ENCODE peak calls at places on chromosomes 11 and 22, in eight cellular contexts. O is neuronal stem cell, U is dorsolateral prefrontal cortex, V is HS-5, K is non-pigmented ciliary epithelial cell, Y is LHCN-M2, M is nephron progenitor cell, R is ovary. X is an unnamed sample.

GRCh38 chr11:109994896-109995295 is 98.3 kb upstream of the ZC3H12C start:
- DNase-seq in O (no peak), U (no peak), V (no peak), K (no peak), Y (no peak), M (no peak), R (no peak), X (no peak)

GRCh38 chr11:129985823-129986222 is 16.8 kb downstream of the PRDM10 start:
- DNase-seq in O (no peak), U (no peak), V (no peak), K (no peak), Y (no peak), M (no peak), R (no peak), X (no peak)

GRCh38 chr11:62689421-62690183 is at the start of gene LRRN4CL:
- DNase-seq in O (no peak), U (peak), V (peak), K (no peak), Y (peak), M (no peak), R (peak), X (peak)

GRCh38 chr11:65575568-65576231 is at the start of gene EHBP1L1:
- DNase-seq in O (no peak), U (no peak), V (no peak), K (no peak), Y (no peak), M (peak), R (peak), X (no peak)

GRCh38 chr22:25362215-25362882 is 142.9 kb downstream of the CRYBB2 start:
- DNase-seq in O (peak), U (peak), V (peak), K (peak), Y (peak), M (peak), R (peak), X (peak)

GRCh38 chr11:46745995-46746394 is 27.0 kb downstream of the F2 start:
- DNase-seq in O (no peak), U (no peak), V (no peak), K (no peak), Y (no peak), M (no peak), R (no peak), X (no peak)

GRCh38 chr11:65227879-65228278 is 33.9 kb upstream of the POLA2 start:
- DNase-seq in O (no peak), U (no peak), V (no peak), K (no peak), Y (no peak), M (no peak), R (no peak), X (no peak)

GRCh38 chr11:35247428-35247827 is 108.5 kb downstream of the CD44 start:
- DNase-seq in O (no peak), U (no peak), V (no peak), K (no peak), Y (no peak), M (no peak), R (no peak), X (no peak)

GRCh38 chr22:27170491-27170890 is 513.1 kb downstream of the MIAT start:
- DNase-seq in O (no peak), U (no peak), V (peak), K (peak), Y (peak), M (peak), R (peak), X (peak)

GRCh38 chr11:35321111-35321510 is 98.2 kb downstream of the SLC1A2 start:
- DNase-seq in O (no peak), U (no peak), V (no peak), K (no peak), Y (no peak), M (no peak), R (no peak), X (no peak)

GRCh38 chr22:33917744-33918406 is 2.4 kb downstream of the LARGE1 start:
- DNase-seq in O (no peak), U (no peak), V (no peak), K (no peak), Y (peak), M (peak), R (no peak), X (no peak)

GRCh38 chr11:134445601-134446325 is 33.7 kb upstream of the B3GAT1 start:
- DNase-seq in O (no peak), U (no peak), V (no peak), K (no peak), Y (no peak), M (no peak), R (no peak), X (no peak)

GRCh38 chr11:8719260-8720190 is 36.9 kb downstream of the RPL27A start:
- DNase-seq in O (no peak), U (no peak), V (peak), K (peak), Y (peak), M (no peak), R (peak), X (peak)

GRCh38 chr22:30650508-30651116 is 15.0 kb downstream of the SLC35E4 start:
- DNase-seq in O (no peak), U (peak), V (no peak), K (no peak), Y (no peak), M (no peak), R (no peak), X (no peak)

GRCh38 chr22:48096846-48097665 is 1334.6 kb downstream of the TBC1D22A start:
- DNase-seq in O (no peak), U (no peak), V (no peak), K (no peak), Y (no peak), M (no peak), R (no peak), X (no peak)

GRCh38 chr22:27409299-27409698 is 392.3 kb downstream of the MN1 start:
- DNase-seq in O (no peak), U (no peak), V (no peak), K (no peak), Y (peak), M (no peak), R (no peak), X (no peak)

GRCh38 chr22:37496651-37497599 is 10.7 kb upstream of the MFNG start:
- DNase-seq in O (no peak), U (no peak), V (peak), K (peak), Y (peak), M (no peak), R (no peak), X (peak)

GRCh38 chr11:70751142-70751734 is 352.9 kb downstream of the CTTN start:
- DNase-seq in O (no peak), U (no peak), V (no peak), K (no peak), Y (peak), M (no peak), R (no peak), X (no peak)

GRCh38 chr11:95515379-95515778 is 274.2 kb downstream of the FAM76B start:
- DNase-seq in O (no peak), U (no peak), V (no peak), K (no peak), Y (no peak), M (no peak), R (no peak), X (no peak)

GRCh38 chr22:48438791-48439559 is 1388.7 kb downstream of the BRD1 start:
- DNase-seq in O (no peak), U (no peak), V (no peak), K (no peak), Y (no peak), M (no peak), R (no peak), X (no peak)

GRCh38 chr22:40452730-40453487 is 82.5 kb downstream of the SGSM3 start:
- DNase-seq in O (no peak), U (no peak), V (no peak), K (no peak), Y (no peak), M (no peak), R (no peak), X (no peak)

GRCh38 chr22:41619979-41620645 is 731 bp downstream of the DESI1 start:
- DNase-seq in O (peak), U (peak), V (no peak), K (no peak), Y (no peak), M (peak), R (peak), X (no peak)

GRCh38 chr11:17544181-17544622 is at the start of gene USH1C:
- DNase-seq in O (no peak), U (no peak), V (no peak), K (no peak), Y (no peak), M (peak), R (no peak), X (no peak)

GRCh38 chr11:119347242-119347641 is 737 bp upstream of the MFRP start:
- DNase-seq in O (no peak), U (no peak), V (no peak), K (no peak), Y (no peak), M (no peak), R (no peak), X (peak)

GRCh38 chr11:111762981-111763643 is 3.1 kb downstream of the PPP2R1B start:
- DNase-seq in O (peak), U (no peak), V (no peak), K (no peak), Y (peak), M (no peak), R (no peak), X (no peak)

GRCh38 chr22:20625270-20625669 is 117.9 kb downstream of the MED15 start:
- DNase-seq in O (no peak), U (no peak), V (no peak), K (no peak), Y (no peak), M (no peak), R (no peak), X (no peak)

GRCh38 chr11:11728371-11728770 is 106.6 kb upstream of the GALNT18 start:
- DNase-seq in O (no peak), U (no peak), V (no peak), K (no peak), Y (no peak), M (no peak), R (no peak), X (no peak)

GRCh38 chr22:36409911-36410756 is 22.4 kb upstream of the MYH9 start:
- DNase-seq in O (peak), U (peak), V (no peak), K (no peak), Y (no peak), M (peak), R (peak), X (no peak)

GRCh38 chr11:3684129-3684685 is 13.0 kb upstream of the CHRNA10 start:
- DNase-seq in O (no peak), U (no peak), V (no peak), K (no peak), Y (no peak), M (no peak), R (no peak), X (no peak)

GRCh38 chr11:125464266-125464662 is 31.8 kb downstream of the FEZ1 start:
- DNase-seq in O (no peak), U (no peak), V (no peak), K (no peak), Y (no peak), M (no peak), R (no peak), X (no peak)

GRCh38 chr11:103109818-103110388 is 677 bp downstream of the DYNC2H1 start:
- DNase-seq in O (no peak), U (no peak), V (no peak), K (no peak), Y (peak), M (peak), R (no peak), X (no peak)

GRCh38 chr11:17906436-17906835 is 106.4 kb downstream of the SERGEF start:
- DNase-seq in O (no peak), U (peak), V (no peak), K (no peak), Y (no peak), M (peak), R (no peak), X (no peak)

X was measured in stromal cell of bone marrow.